ENCODE peak calls at places on chromosomes 3 and 15, in six cellular contexts. One of them, this sample, is unnamed.

GRCh38 chr15:83378921-83379561 is 68.1 kb upstream of the SH3GL3 start:
- DNase-seq in right cardiac atrium: peak
- DNase-seq in Daoy: no peak
- DNase-seq in HFF-Myc: no peak
- DNase-seq in GDM1: no peak
- DNase-seq in aorta: no peak
- DNase-seq in this sample: no peak

GRCh38 chr3:109923431-109923830 is 586.1 kb upstream of the DPPA4 start:
- DNase-seq in GDM1: no peak
- DNase-seq in Daoy: no peak
- DNase-seq in right cardiac atrium: no peak
- DNase-seq in aorta: no peak
- DNase-seq in HFF-Myc: no peak
- DNase-seq in this sample: no peak

GRCh38 chr3:56115698-56116097 is 352.6 kb downstream of the ERC2 start:
- DNase-seq in right cardiac atrium: no peak
- DNase-seq in GDM1: no peak
- DNase-seq in aorta: no peak
- DNase-seq in Daoy: no peak
- DNase-seq in HFF-Myc: no peak
- DNase-seq in this sample: no peak

GRCh38 chr15:31387483-31388118 is 61.0 kb downstream of the KLF13 start:
- DNase-seq in GDM1: no peak
- DNase-seq in HFF-Myc: peak
- DNase-seq in right cardiac atrium: peak
- DNase-seq in Daoy: peak
- DNase-seq in aorta: peak
- DNase-seq in this sample: no peak

GRCh38 chr3:172127141-172127540 is 87.8 kb downstream of the FNDC3B start:
- DNase-seq in aorta: no peak
- DNase-seq in Daoy: no peak
- DNase-seq in right cardiac atrium: no peak
- DNase-seq in GDM1: no peak
- DNase-seq in HFF-Myc: no peak
- DNase-seq in this sample: no peak

GRCh38 chr3:11718582-11719405 is 75.1 kb upstream of the VGLL4 start:
- DNase-seq in right cardiac atrium: peak
- DNase-seq in GDM1: no peak
- DNase-seq in HFF-Myc: no peak
- DNase-seq in aorta: peak
- DNase-seq in Daoy: peak
- DNase-seq in this sample: no peak

GRCh38 chr3:66393486-66394260 is 107.1 kb downstream of the LRIG1 start:
- DNase-seq in HFF-Myc: no peak
- DNase-seq in aorta: no peak
- DNase-seq in Daoy: no peak
- DNase-seq in right cardiac atrium: no peak
- DNase-seq in GDM1: no peak
- DNase-seq in this sample: no peak

GRCh38 chr15:78050851-78051250 is 26.7 kb downstream of the TBC1D2B start:
- DNase-seq in aorta: no peak
- DNase-seq in Daoy: no peak
- DNase-seq in GDM1: no peak
- DNase-seq in right cardiac atrium: no peak
- DNase-seq in HFF-Myc: no peak
- DNase-seq in this sample: no peak

GRCh38 chr3:31170932-31171670 is 276.6 kb upstream of the GADL1 start:
- DNase-seq in right cardiac atrium: no peak
- DNase-seq in Daoy: no peak
- DNase-seq in HFF-Myc: peak
- DNase-seq in GDM1: no peak
- DNase-seq in aorta: no peak
- DNase-seq in this sample: no peak

GRCh38 chr15:67850995-67851535 is 11.2 kb upstream of the RNU6-1 start:
- DNase-seq in aorta: no peak
- DNase-seq in HFF-Myc: no peak
- DNase-seq in Daoy: peak
- DNase-seq in right cardiac atrium: no peak
- DNase-seq in GDM1: peak
- DNase-seq in this sample: peak